ENCODE peak calls at places on chromosomes 6 and 20, in six cellular contexts. One of them, this sample, is unnamed.

GRCh38 chr20:62096421-62097380 is 25.6 kb upstream of the LSM14B start:
- DNase-seq in HepG2: no peak
- DNase-seq in endothelial cell of umbilical vein: no peak
- DNase-seq in H1: no peak
- DNase-seq in WTC11: no peak
- DNase-seq in K562: no peak
- DNase-seq in this sample: no peak

GRCh38 chr6:151276112-151276745 is 36.5 kb downstream of the AKAP12 start:
- DNase-seq in HepG2: no peak
- DNase-seq in endothelial cell of umbilical vein: no peak
- DNase-seq in H1: no peak
- DNase-seq in WTC11: no peak
- DNase-seq in K562: no peak
- DNase-seq in this sample: no peak

GRCh38 chr6:30263734-30264133 is 50.5 kb upstream of the TRIM26 start:
- DNase-seq in HepG2: no peak
- DNase-seq in endothelial cell of umbilical vein: no peak
- DNase-seq in H1: no peak
- DNase-seq in WTC11: no peak
- DNase-seq in K562: no peak
- DNase-seq in this sample: no peak

GRCh38 chr20:6819599-6819998 is 52.1 kb downstream of the BMP2 start:
- DNase-seq in HepG2: peak
- DNase-seq in endothelial cell of umbilical vein: peak
- DNase-seq in H1: no peak
- DNase-seq in WTC11: no peak
- DNase-seq in K562: no peak
- DNase-seq in this sample: no peak

GRCh38 chr20:42082611-42083010 is 464.4 kb upstream of the CHD6 start:
- DNase-seq in HepG2: no peak
- DNase-seq in endothelial cell of umbilical vein: no peak
- DNase-seq in H1: no peak
- DNase-seq in WTC11: no peak
- DNase-seq in K562: peak
- DNase-seq in this sample: no peak

GRCh38 chr6:73642530-73642929 is 11.3 kb downstream of the SLC17A5 start:
- DNase-seq in HepG2: no peak
- DNase-seq in endothelial cell of umbilical vein: no peak
- DNase-seq in H1: no peak
- DNase-seq in WTC11: no peak
- DNase-seq in K562: no peak
- DNase-seq in this sample: no peak

GRCh38 chr6:149990109-149990671 is 26.4 kb downstream of the ULBP1 start:
- DNase-seq in HepG2: no peak
- DNase-seq in endothelial cell of umbilical vein: no peak
- DNase-seq in H1: peak
- DNase-seq in WTC11: no peak
- DNase-seq in K562: no peak
- DNase-seq in this sample: no peak

GRCh38 chr6:161057103-161058091 is 65.8 kb downstream of the MAP3K4 start:
- DNase-seq in HepG2: no peak
- DNase-seq in endothelial cell of umbilical vein: no peak
- DNase-seq in H1: no peak
- DNase-seq in WTC11: no peak
- DNase-seq in K562: no peak
- DNase-seq in this sample: no peak

GRCh38 chr6:68876792-68877493 is 241.9 kb downstream of the ADGRB3 start:
- DNase-seq in HepG2: peak
- DNase-seq in endothelial cell of umbilical vein: no peak
- DNase-seq in H1: no peak
- DNase-seq in WTC11: no peak
- DNase-seq in K562: no peak
- DNase-seq in this sample: no peak

GRCh38 chr20:20752712-20753111 is 40.3 kb upstream of the RALGAPA2 start:
- DNase-seq in HepG2: no peak
- DNase-seq in endothelial cell of umbilical vein: peak
- DNase-seq in H1: no peak
- DNase-seq in WTC11: no peak
- DNase-seq in K562: no peak
- DNase-seq in this sample: no peak

GRCh38 chr6:133108377-133108776 is 132.8 kb upstream of the EYA4 start:
- DNase-seq in HepG2: no peak
- DNase-seq in endothelial cell of umbilical vein: no peak
- DNase-seq in H1: no peak
- DNase-seq in WTC11: no peak
- DNase-seq in K562: no peak
- DNase-seq in this sample: no peak

GRCh38 chr6:7475081-7475480 is 66.4 kb upstream of the DSP start:
- DNase-seq in HepG2: no peak
- DNase-seq in endothelial cell of umbilical vein: no peak
- DNase-seq in H1: no peak
- DNase-seq in WTC11: no peak
- DNase-seq in K562: no peak
- DNase-seq in this sample: no peak

GRCh38 chr6:7469696-7470095 is 71.8 kb upstream of the DSP start:
- DNase-seq in HepG2: no peak
- DNase-seq in endothelial cell of umbilical vein: no peak
- DNase-seq in H1: no peak
- DNase-seq in WTC11: no peak
- DNase-seq in K562: no peak
- DNase-seq in this sample: no peak

GRCh38 chr6:7471171-7471570 is 70.3 kb upstream of the DSP start:
- DNase-seq in HepG2: no peak
- DNase-seq in endothelial cell of umbilical vein: no peak
- DNase-seq in H1: no peak
- DNase-seq in WTC11: no peak
- DNase-seq in K562: no peak
- DNase-seq in this sample: no peak

GRCh38 chr6:7468382-7469081 is 72.9 kb upstream of the DSP start:
- DNase-seq in HepG2: no peak
- DNase-seq in endothelial cell of umbilical vein: peak
- DNase-seq in H1: no peak
- DNase-seq in WTC11: no peak
- DNase-seq in K562: peak
- DNase-seq in this sample: peak

GRCh38 chr6:7473805-7474329 is 67.6 kb upstream of the DSP start:
- DNase-seq in HepG2: peak
- DNase-seq in endothelial cell of umbilical vein: no peak
- DNase-seq in H1: no peak
- DNase-seq in WTC11: no peak
- DNase-seq in K562: no peak
- DNase-seq in this sample: no peak
- TF ChIP-seq JUN in HepG2: no peak
- TF ChIP-seq JUN in endothelial cell of umbilical vein: no peak
- TF ChIP-seq JUN in H1: no peak
- TF ChIP-seq JUN in WTC11: no peak
- TF ChIP-seq JUN in K562: no peak
- TF ChIP-seq JUN in this sample: no peak

DNA sequence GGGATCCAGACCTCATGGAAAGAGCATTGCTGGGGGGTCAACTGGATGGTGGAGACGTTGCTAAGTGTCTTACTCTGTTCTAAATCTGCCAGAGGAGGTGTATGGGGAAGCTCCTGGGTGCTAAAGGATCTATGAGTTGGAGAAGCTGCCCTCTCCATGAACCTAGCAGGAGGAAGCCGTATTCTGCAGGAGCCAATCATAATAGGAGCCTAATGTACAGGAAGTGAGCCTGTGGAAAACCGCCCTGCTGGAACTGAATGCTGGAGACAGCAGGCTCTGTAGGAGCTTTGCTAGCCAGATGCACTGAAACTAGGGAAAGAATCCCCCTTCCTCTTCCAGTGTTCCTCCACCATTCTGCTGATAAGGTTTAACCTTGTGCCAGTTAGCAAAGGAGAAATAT is 10.9 kb downstream of the CASP8AP2 start:
- DNase-seq in HepG2: no peak
- DNase-seq in endothelial cell of umbilical vein: peak
- DNase-seq in H1: no peak
- DNase-seq in WTC11: no peak
- DNase-seq in K562: no peak
- DNase-seq in this sample: no peak
- TF ChIP-seq JUN in HepG2: no peak
- TF ChIP-seq JUN in endothelial cell of umbilical vein: no peak
- TF ChIP-seq JUN in H1: no peak
- TF ChIP-seq JUN in WTC11: no peak
- TF ChIP-seq JUN in K562: no peak
- TF ChIP-seq JUN in this sample: no peak

GRCh38 chr6:143807103-143807425 is 36.1 kb upstream of the LTV1 start:
- DNase-seq in HepG2: no peak
- DNase-seq in endothelial cell of umbilical vein: no peak
- DNase-seq in H1: no peak
- DNase-seq in WTC11: no peak
- DNase-seq in K562: no peak
- DNase-seq in this sample: no peak

GRCh38 chr6:143810745-143811144 is 32.4 kb upstream of the LTV1 start:
- DNase-seq in HepG2: no peak
- DNase-seq in endothelial cell of umbilical vein: no peak
- DNase-seq in H1: no peak
- DNase-seq in WTC11: no peak
- DNase-seq in K562: no peak
- DNase-seq in this sample: no peak

GRCh38 chr6:143806282-143807102 is 36.6 kb upstream of the LTV1 start:
- DNase-seq in HepG2: no peak
- DNase-seq in endothelial cell of umbilical vein: peak
- DNase-seq in H1: no peak
- DNase-seq in WTC11: no peak
- DNase-seq in K562: peak
- DNase-seq in this sample: no peak

GRCh38 chr6:143805832-143806281 is 37.3 kb upstream of the LTV1 start:
- DNase-seq in HepG2: no peak
- DNase-seq in endothelial cell of umbilical vein: no peak
- DNase-seq in H1: no peak
- DNase-seq in WTC11: no peak
- DNase-seq in K562: no peak
- DNase-seq in this sample: no peak

DNA sequence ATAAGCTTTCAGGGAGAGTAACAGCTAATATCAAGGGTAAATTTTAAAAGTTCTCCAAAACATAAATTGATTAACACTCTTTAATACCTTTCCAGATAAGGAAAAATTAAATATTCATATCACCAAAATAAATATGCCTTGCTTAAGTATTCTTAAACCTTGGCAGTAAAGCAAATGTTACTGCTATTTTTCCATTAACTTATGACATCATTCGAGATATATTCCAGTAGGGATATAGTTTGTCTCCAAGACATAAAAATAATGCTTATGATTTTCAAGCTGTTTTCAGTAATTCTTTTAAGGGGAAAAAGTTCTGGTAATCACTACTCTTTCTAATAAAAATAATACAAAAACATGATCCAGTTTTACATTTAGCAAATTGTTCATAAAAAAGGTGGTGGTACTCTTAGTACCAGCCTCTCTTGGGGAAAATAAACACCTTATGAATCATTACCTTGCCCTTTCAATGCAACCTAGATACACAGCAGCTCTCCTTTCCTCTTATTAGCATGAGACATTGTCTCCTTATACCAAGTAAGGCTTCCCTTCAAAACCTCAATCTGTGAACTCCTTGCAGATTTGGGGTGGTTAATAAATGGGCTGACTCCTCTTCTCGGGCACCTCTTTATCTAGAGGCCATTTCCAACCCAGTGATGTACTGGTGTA is 31.5 kb upstream of the LTV1 start:
- DNase-seq in HepG2: no peak
- DNase-seq in endothelial cell of umbilical vein: peak
- DNase-seq in H1: no peak
- DNase-seq in WTC11: no peak
- DNase-seq in K562: no peak
- DNase-seq in this sample: no peak
- TF ChIP-seq JUN in HepG2: no peak
- TF ChIP-seq JUN in endothelial cell of umbilical vein: no peak
- TF ChIP-seq JUN in H1: no peak
- TF ChIP-seq JUN in WTC11: no peak
- TF ChIP-seq JUN in K562: no peak
- TF ChIP-seq JUN in this sample: no peak

GRCh38 chr6:39416728-39417127 is 94.2 kb upstream of the KCNK16 start:
- DNase-seq in HepG2: no peak
- DNase-seq in endothelial cell of umbilical vein: no peak
- DNase-seq in H1: no peak
- DNase-seq in WTC11: no peak
- DNase-seq in K562: no peak
- DNase-seq in this sample: peak
- TF ChIP-seq JUN in HepG2: no peak
- TF ChIP-seq JUN in endothelial cell of umbilical vein: no peak
- TF ChIP-seq JUN in H1: no peak
- TF ChIP-seq JUN in WTC11: no peak
- TF ChIP-seq JUN in K562: no peak
- TF ChIP-seq JUN in this sample: no peak

GRCh38 chr6:7219310-7219709 is 93.7 kb downstream of the SSR1 start:
- DNase-seq in HepG2: peak
- DNase-seq in endothelial cell of umbilical vein: no peak
- DNase-seq in H1: no peak
- DNase-seq in WTC11: no peak
- DNase-seq in K562: peak
- DNase-seq in this sample: no peak

GRCh38 chr6:7218586-7218985 is 94.4 kb downstream of the SSR1 start:
- DNase-seq in HepG2: no peak
- DNase-seq in endothelial cell of umbilical vein: no peak
- DNase-seq in H1: no peak
- DNase-seq in WTC11: no peak
- DNase-seq in K562: no peak
- DNase-seq in this sample: no peak

GRCh38 chr6:7215140-7215539 is 97.9 kb downstream of the SSR1 start:
- DNase-seq in HepG2: peak
- DNase-seq in endothelial cell of umbilical vein: no peak
- DNase-seq in H1: no peak
- DNase-seq in WTC11: no peak
- DNase-seq in K562: no peak
- DNase-seq in this sample: no peak

GRCh38 chr6:7215798-7216231 is 97.2 kb downstream of the SSR1 start:
- DNase-seq in HepG2: no peak
- DNase-seq in endothelial cell of umbilical vein: no peak
- DNase-seq in H1: no peak
- DNase-seq in WTC11: no peak
- DNase-seq in K562: no peak
- DNase-seq in this sample: no peak

GRCh38 chr6:7216941-7217621 is 95.9 kb downstream of the SSR1 start:
- DNase-seq in HepG2: no peak
- DNase-seq in endothelial cell of umbilical vein: no peak
- DNase-seq in H1: no peak
- DNase-seq in WTC11: no peak
- DNase-seq in K562: no peak
- DNase-seq in this sample: no peak
- TF ChIP-seq JUN in HepG2: no peak
- TF ChIP-seq JUN in endothelial cell of umbilical vein: no peak
- TF ChIP-seq JUN in H1: no peak
- TF ChIP-seq JUN in WTC11: no peak
- TF ChIP-seq JUN in K562: no peak
- TF ChIP-seq JUN in this sample: no peak